ENCODE peak calls at places on chromosomes 5 and 9, in eight cellular contexts. G is breast epithelium, U is neural crest cell, Z is suprapubic skin, T is right atrium auricular region, Q is astrocyte of the spinal cord, K is cardiac muscle cell, V is osteoblast. B is an unnamed sample.
A peak's percentile ranks its signal among the peaks of the same experiment; 100 is the strongest.

GRCh38 chr5:126777257-126777973 is 479 bp downstream of the LMNB1 start:
- DNase-seq in K (peak; percentile 70), T (no peak), Z (peak; percentile 71), Q (peak; percentile 67), U (no peak), V (peak; percentile 90), G (peak; percentile 53), B (peak; percentile 75)

GRCh38 chr9:5402217-5402616 is 35.5 kb downstream of the PLGRKT start:
- DNase-seq in V (no peak), G (no peak), Z (no peak), T (no peak), U (no peak), K (no peak), Q (no peak), B (no peak)

GRCh38 chr9:31996331-31996730 is 388.1 kb upstream of the ACO1 start:
- DNase-seq in V (no peak), K (no peak), Q (no peak), G (no peak), Z (no peak), U (no peak), T (no peak), B (no peak)

GRCh38 chr5:10676224-10676623 is 84.8 kb downstream of the DAP start:
- DNase-seq in Q (no peak), V (no peak), K (no peak), U (no peak), T (no peak), Z (peak; percentile 59), G (no peak), B (no peak)

GRCh38 chr5:59793000-59793399 is 100.5 kb downstream of the PDE4D start:
- DNase-seq in V (no peak), Q (peak; percentile 97), U (no peak), G (no peak), K (peak; percentile 94), T (peak; percentile 72), Z (no peak), B (no peak)

GRCh38 chr9:22215492-22215891 is 206.4 kb upstream of the CDKN2B start:
- DNase-seq in T (no peak), U (no peak), G (no peak), K (no peak), Z (no peak), Q (no peak), V (no peak), B (no peak)

GRCh38 chr5:138647794-138648193 is 72.6 kb upstream of the HSPA9 start:
- DNase-seq in V (no peak), K (no peak), G (no peak), U (no peak), T (no peak), Q (no peak), Z (no peak), B (no peak)

GRCh38 chr9:128733256-128733655 is 9.3 kb upstream of the ZDHHC12 start:
- DNase-seq in Q (peak; percentile 87), Z (no peak), G (peak; percentile 80), T (peak; percentile 73), U (peak; percentile 84), K (peak; percentile 92), V (peak; percentile 96), B (peak; percentile 83)

GRCh38 chr9:78021692-78022091 is 9.9 kb downstream of the GNAQ start:
- DNase-seq in Z (no peak), Q (peak; percentile 56), V (no peak), U (no peak), T (no peak), K (peak; percentile 50), G (no peak), B (no peak)

GRCh38 chr5:17001418-17001817 is 65.3 kb upstream of the MYO10 start:
- DNase-seq in V (no peak), T (no peak), Z (no peak), K (no peak), Q (peak; percentile 82), U (no peak), G (no peak), B (no peak)

GRCh38 chr9:86034863-86035734 is 64.3 kb downstream of the GOLM1 start:
- DNase-seq in Q (peak; percentile 55), K (peak; percentile 69), Z (no peak), V (no peak), U (peak; percentile 29), T (no peak), G (no peak), B (no peak)

GRCh38 chr9:75134495-75134894 is 46.2 kb downstream of the OSTF1 start:
- DNase-seq in U (no peak), K (no peak), Q (no peak), T (no peak), V (no peak), Z (no peak), G (no peak), B (no peak)

GRCh38 chr5:96582343-96582742 is 79.8 kb upstream of the CAST start:
- DNase-seq in V (no peak), U (no peak), Q (peak; percentile 52), Z (no peak), K (no peak), T (no peak), G (no peak), B (no peak)

GRCh38 chr5:13987843-13988464 is 43.5 kb upstream of the DNAH5 start:
- DNase-seq in T (peak; percentile 70), G (no peak), U (peak; percentile 56), V (no peak), Z (no peak), Q (peak; percentile 68), K (peak; percentile 72), B (no peak)

GRCh38 chr5:149134778-149135169 is 6.5 kb upstream of the ABLIM3 start:
- DNase-seq in V (no peak), T (no peak), U (no peak), Z (no peak), Q (no peak), K (no peak), G (no peak), B (no peak)

GRCh38 chr9:136694163-136694864 is 7.1 kb upstream of the AGPAT2 start:
- DNase-seq in T (no peak), U (peak; percentile 61), V (peak; percentile 99), Q (no peak), G (no peak), Z (no peak), K (peak; percentile 50), B (no peak)

GRCh38 chr5:142827934-142828576 is 57.9 kb downstream of the ARHGAP26 start:
- DNase-seq in G (no peak), Z (no peak), T (no peak), U (no peak), V (no peak), Q (peak; percentile 59), K (no peak), B (no peak)

GRCh38 chr5:135993248-135993893 is 35.4 kb upstream of the TGFBI start:
- DNase-seq in G (no peak), U (no peak), Z (no peak), T (no peak), Q (no peak), V (peak; percentile 66), K (no peak), B (no peak)

GRCh38 chr5:42970636-42971559 is 69.2 kb downstream of the ANXA2R start:
- DNase-seq in T (no peak), Q (no peak), U (no peak), K (peak; percentile 45), Z (no peak), V (no peak), G (no peak), B (no peak)

GRCh38 chr9:34379334-34380033 is 2.8 kb upstream of the MYORG start:
- DNase-seq in U (peak; percentile 92), G (peak; percentile 89), Z (peak; percentile 92), V (peak; percentile 98), Q (peak; percentile 71), T (peak; percentile 91), K (peak; percentile 90), B (peak; percentile 67)

GRCh38 chr9:104107799-104108198 is 13.7 kb downstream of the SMC2 start:
- DNase-seq in K (no peak), Q (no peak), Z (no peak), T (no peak), G (no peak), U (no peak), V (no peak), B (no peak)

GRCh38 chr5:14915291-14915976 is 43.9 kb upstream of the ANKH start:
- DNase-seq in K (peak; percentile 37), Z (no peak), V (no peak), Q (peak; percentile 81), U (no peak), T (no peak), G (no peak), B (no peak)

GRCh38 chr5:43044181-43044914 is 4.2 kb upstream of the ANXA2R start:
- DNase-seq in Q (peak; percentile 76), Z (no peak), G (no peak), K (no peak), T (no peak), U (no peak), V (no peak), B (no peak)

GRCh38 chr5:132661231-132662003 is 3.4 kb downstream of the IL13 start:
- DNase-seq in K (no peak), Z (no peak), V (peak; percentile 80), U (no peak), G (no peak), T (no peak), Q (no peak), B (no peak)
- TF ChIP-seq CTCF in K (no peak), Z (no peak), V (peak; percentile 20), U (no peak), G (no peak), T (no peak), Q (no peak), B (no peak)

GRCh38 chr9:88991066-88992030 is at the start of gene S1PR3:
- DNase-seq in T (peak; percentile 71), K (peak; percentile 52), G (no peak), Z (peak; percentile 75), V (peak; percentile 93), Q (peak; percentile 46), U (peak; percentile 51), B (peak; percentile 73)
- TF ChIP-seq CTCF in T (no peak), K (peak; percentile 14), G (no peak), Z (no peak), V (no peak), Q (no peak), U (peak; percentile 41), B (peak; percentile 52)

DNA sequence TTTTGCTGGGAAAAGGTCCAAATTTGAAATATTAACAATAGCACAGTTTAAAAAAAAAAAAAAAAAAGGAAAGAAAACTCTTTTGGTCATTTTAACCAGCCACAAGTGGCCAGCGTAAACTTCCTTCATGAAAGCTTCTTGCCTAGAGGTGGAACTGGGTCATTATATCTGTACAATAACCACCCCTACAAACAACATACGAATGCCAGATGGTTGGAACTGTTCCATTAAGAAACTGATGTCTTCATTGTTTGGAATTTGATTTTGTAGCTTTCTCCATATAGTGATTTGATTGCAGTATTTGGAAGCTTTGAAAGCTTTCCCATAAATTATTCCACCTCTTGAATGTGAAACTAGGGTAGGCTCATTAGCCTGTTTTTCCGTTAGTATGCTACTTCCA is 18.3 kb upstream of the LPAR1 start:
- DNase-seq in G (no peak), V (peak; percentile 58), Q (peak; percentile 53), K (peak; percentile 61), U (no peak), Z (no peak), T (no peak), B (no peak)
- TF ChIP-seq CTCF in G (no peak), V (no peak), Q (no peak), K (no peak), U (no peak), Z (no peak), T (no peak), B (no peak)

DNA sequence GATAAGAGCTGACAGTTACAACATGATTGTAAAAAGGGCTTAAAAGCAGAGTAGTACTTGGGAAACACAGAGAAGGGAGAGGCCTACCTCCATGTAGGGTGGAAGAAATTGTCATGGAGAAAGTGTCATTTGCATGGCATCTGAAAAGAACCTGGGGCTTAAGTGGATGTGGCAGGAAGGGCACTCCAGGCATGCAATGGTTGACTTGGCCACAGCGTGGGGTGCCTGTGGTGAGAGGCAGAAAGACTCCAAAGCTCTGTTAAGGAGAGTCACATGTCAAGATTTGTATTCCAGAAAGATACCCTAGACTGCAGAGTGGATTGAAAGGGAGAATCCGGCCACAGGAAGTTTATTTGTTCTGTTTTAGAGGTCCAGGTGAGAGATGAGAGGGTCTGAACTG is 2.4 kb downstream of the POLR3G start:
- DNase-seq in K (no peak), T (no peak), Q (peak; percentile 15), G (no peak), V (no peak), U (no peak), Z (no peak), B (no peak)
- TF ChIP-seq CTCF in K (no peak), T (no peak), Q (no peak), G (no peak), V (no peak), U (no peak), Z (no peak), B (no peak)